ENCODE peak calls at places on chromosomes 12 and 14, in five cellular contexts. J is NCI-H2171 treated with DMSO at 0.1 percent for 48 hours; D is activated CD4-positive, alpha-beta T cell treated with anti-CD3 and anti-CD28 coated beads, Interleukin-2, amount 10 ng/mL, durations not matched to agents 7 days and 5 days; T is ecto neural progenitor cell; C is tibial artery. B is an unnamed sample.

GRCh38 chr12:7588703-7589329 is 76.9 kb downstream of the APOBEC1 start:
- DNase-seq in D (peak; percentile 52), T (no peak), C (peak; percentile 71), J (peak; percentile 84), B (peak; percentile 10)

GRCh38 chr14:86510503-86510902 is 980.6 kb downstream of the FLRT2 start:
- DNase-seq in D (no peak), C (no peak), J (no peak), T (no peak), B (no peak)

GRCh38 chr12:11576104-11576503 is 73.4 kb upstream of the ETV6 start:
- DNase-seq in D (no peak), C (no peak), J (no peak), T (no peak), B (no peak)

GRCh38 chr12:58247633-58248032 is 306.3 kb downstream of the ATP23 start:
- DNase-seq in J (peak; percentile 41), C (no peak), T (no peak), D (no peak), B (peak; percentile 4)

GRCh38 chr12:21819236-21819635 is 44.7 kb upstream of the KCNJ8 start:
- DNase-seq in T (no peak), D (no peak), J (no peak), C (no peak), B (no peak)

GRCh38 chr14:94768141-94768520 is 1.8 kb downstream of the GSC start:
- DNase-seq in C (no peak), T (no peak), J (no peak), D (no peak), B (no peak)

GRCh38 chr12:54398995-54399793 is 14.7 kb upstream of the ZNF385A start:
- DNase-seq in T (peak; percentile 95), J (peak; percentile 83), D (peak; percentile 90), C (peak; percentile 94), B (peak; percentile 57)

GRCh38 chr12:19287302-19287701 is 152.0 kb upstream of the AEBP2 start:
- DNase-seq in J (no peak), T (no peak), C (no peak), D (no peak), B (peak; percentile 11)

B was measured in NCI-H1694.